ENCODE peak calls at places on chromosome 1, in five cellular contexts. U is CD8-positive, alpha-beta T cell; K is pancreas; T is fibroblast of lung; M is neural progenitor cell. O is an unnamed sample.
A peak's percentile ranks its signal among the peaks of the same experiment; 100 is the strongest.

GRCh38 chr1:68429233-68429804 is 20.4 kb downstream of the RPE65 start:
- DNase-seq in U (no peak), K (no peak), T (no peak), M (no peak), O (no peak)

GRCh38 chr1:230130172-230130944 is 63.3 kb downstream of the GALNT2 start:
- DNase-seq in U (no peak), K (no peak), M (peak; percentile 46), T (no peak), O (no peak)

GRCh38 chr1:62299426-62300200 is 19.6 kb downstream of the KANK4 start:
- DNase-seq in M (no peak), U (no peak), K (peak; percentile 68), T (no peak), O (no peak)

GRCh38 chr1:229631966-229632365 is 5.9 kb downstream of the URB2 start:
- DNase-seq in U (no peak), K (no peak), T (no peak), M (no peak), O (no peak)

GRCh38 chr1:20896824-20897223 is 109.7 kb upstream of the HP1BP3 start:
- DNase-seq in U (no peak), M (no peak), T (peak; percentile 8), K (no peak), O (no peak)

GRCh38 chr1:29973406-29973805 is 737.1 kb downstream of the PTPRU start:
- DNase-seq in M (no peak), K (no peak), U (no peak), T (no peak), O (no peak)

GRCh38 chr1:161089251-161089924 is at the start of gene NECTIN4:
- DNase-seq in M (no peak), K (peak; percentile 86), T (no peak), U (no peak), O (peak; percentile 60)

GRCh38 chr1:116871772-116872146 is 38.0 kb upstream of the PTGFRN start:
- DNase-seq in K (no peak), U (no peak), T (no peak), M (no peak), O (no peak)

GRCh38 chr1:59814180-59814900 is 409 bp upstream of the HOOK1 start:
- DNase-seq in T (no peak), K (peak; percentile 96), M (peak; percentile 94), U (peak; percentile 83), O (peak; percentile 76)

GRCh38 chr1:212010004-212010403 is 25.4 kb downstream of the INTS7 start:
- DNase-seq in U (no peak), M (no peak), T (no peak), K (no peak), O (no peak)

GRCh38 chr1:78884685-78885452 is 121.7 kb downstream of the ADGRL4 start:
- DNase-seq in U (no peak), K (no peak), M (peak; percentile 18), T (peak; percentile 11), O (no peak)

GRCh38 chr1:31201871-31202270 is 37.8 kb downstream of the NKAIN1 start:
- DNase-seq in T (no peak), U (no peak), K (no peak), M (no peak), O (no peak)

GRCh38 chr1:243917863-243918565 is 68.0 kb upstream of the AKT3 start:
- DNase-seq in T (peak; percentile 37), M (peak; percentile 19), U (no peak), K (no peak), O (no peak)

GRCh38 chr1:77876884-77877283 is 11.5 kb upstream of the NEXN start:
- DNase-seq in M (no peak), T (peak; percentile 50), U (no peak), K (no peak), O (no peak)

GRCh38 chr1:19384772-19385187 is 72.7 kb downstream of the SLC66A1 start:
- DNase-seq in U (no peak), T (no peak), M (no peak), K (no peak), O (no peak)

GRCh38 chr1:43938892-43939587 is 5.4 kb downstream of the ARTN start:
- DNase-seq in M (no peak), K (no peak), T (no peak), U (no peak), O (no peak)
- H3K27ac ChIP-seq in M (no peak overlapping the region), K (no peak overlapping the region), T (no peak overlapping the region), U (no peak overlapping the region), O (no peak overlapping the region)

GRCh38 chr1:175373786-175374623 is 181.4 kb upstream of the KIAA0040 start:
- DNase-seq in U (no peak), T (peak; percentile 1), M (peak; percentile 83), K (peak; percentile 71), O (no peak)

GRCh38 chr1:175377394-175377793 is 184.8 kb upstream of the KIAA0040 start:
- DNase-seq in K (no peak), T (no peak), U (no peak), M (no peak), O (no peak)

GRCh38 chr1:175376194-175376593 is 183.6 kb upstream of the KIAA0040 start:
- DNase-seq in M (peak; percentile 35), U (no peak), K (no peak), T (no peak), O (no peak)
- TF ChIP-seq CTCF in M (peak; percentile 60), U (no peak), K (peak; percentile 3), T (no peak), O (peak; percentile 31)

GRCh38 chr1:156885904-156886355 is 7.6 kb upstream of the PEAR1 start:
- DNase-seq in T (no peak), K (no peak), U (no peak), M (no peak), O (no peak)
- H3K27me3 ChIP-seq in T (peaks cover 54% of the 10 kb centered on the region), K (no peaks in the 10 kb centered on the region), U (no peaks in the 10 kb centered on the region), M (peaks cover 27% of the 10 kb centered on the region), O (no peaks in the 10 kb centered on the region)

DNA sequence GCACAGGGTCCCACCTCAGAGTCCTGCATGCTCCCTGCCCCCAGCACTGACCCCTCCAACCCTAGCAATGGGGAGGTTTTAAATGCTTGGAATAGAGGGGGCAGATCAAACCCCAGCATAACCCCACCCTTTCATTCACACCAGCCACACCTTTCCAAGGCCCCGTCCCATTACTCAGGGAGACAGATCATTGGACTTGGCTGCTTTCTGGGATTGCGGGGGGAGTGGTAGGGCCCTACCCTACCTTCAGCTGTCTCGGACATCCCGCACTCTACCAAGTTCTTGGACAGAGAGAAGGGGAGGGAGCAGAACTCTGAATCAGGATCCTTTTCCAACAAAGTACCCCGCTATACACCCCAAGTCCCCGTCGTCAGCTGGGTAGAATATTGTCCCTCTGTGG is 983 bp downstream of the PADI2 start:
- DNase-seq in T (no peak), K (no peak), U (no peak), M (no peak), O (no peak)
- H3K27ac ChIP-seq in T (no peak overlapping the region), K (no peak overlapping the region), U (no peak overlapping the region), M (no peak overlapping the region), O (no peak overlapping the region)

GRCh38 chr1:69524010-69524409 is 43.7 kb upstream of the LRRC7 start:
- DNase-seq in M (no peak), T (peak; percentile 31), U (no peak), K (no peak), O (no peak)
- TF ChIP-seq CTCF in M (no peak), T (no peak), U (no peak), K (no peak), O (no peak)

GRCh38 chr1:235935506-235936224 is 69.0 kb upstream of the LYST start:
- DNase-seq in U (no peak), T (no peak), K (no peak), M (no peak), O (peak; percentile 47)
- H3K27me3 ChIP-seq in U (no peaks in the 10 kb centered on the region), T (no peaks in the 10 kb centered on the region), K (no peaks in the 10 kb centered on the region), M (no peaks in the 10 kb centered on the region), O (no peaks in the 10 kb centered on the region)

DNA sequence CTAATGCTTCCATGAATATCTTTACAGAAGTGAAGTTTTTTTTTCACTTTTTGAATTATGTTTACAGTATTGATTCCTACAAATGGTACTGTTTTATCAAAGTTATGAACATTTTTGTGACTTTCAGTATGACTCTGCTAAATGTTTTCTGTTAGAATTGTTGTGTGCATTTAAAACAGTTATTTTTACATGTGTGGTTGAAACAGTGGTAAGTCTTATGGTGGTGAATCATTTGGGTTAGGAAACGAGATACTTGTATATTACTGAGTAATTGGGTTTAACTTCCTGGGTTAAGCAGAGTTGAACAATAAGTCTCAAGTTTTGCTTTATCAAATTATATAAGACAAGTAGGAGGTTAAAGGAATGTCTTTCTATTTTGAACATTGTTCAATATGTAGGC is 66.8 kb downstream of the VPS13D start:
- DNase-seq in K (no peak), M (no peak), T (peak; percentile 79), U (no peak), O (no peak)
- H3K27ac ChIP-seq in K (no peak overlapping the region), M (no peak overlapping the region), T (peak overlapping the region; percentile 56), U (no peak overlapping the region), O (no peak overlapping the region)

GRCh38 chr1:236922190-236922589 is 82.1 kb downstream of the MT1HL1 start:
- DNase-seq in M (no peak), K (no peak), T (no peak), U (no peak), O (no peak)
- TF ChIP-seq CTCF in M (no peak), K (no peak), T (no peak), U (no peak), O (no peak)

GRCh38 chr1:207030522-207031009 is 2.0 kb downstream of the C1orf116 start:
- DNase-seq in U (no peak), K (no peak), T (no peak), M (no peak), O (no peak)
- H3K27me3 ChIP-seq in U (no peaks in the 10 kb centered on the region), K (no peaks in the 10 kb centered on the region), T (peaks cover 6% of the 10 kb centered on the region), M (no peaks in the 10 kb centered on the region), O (no peaks in the 10 kb centered on the region)

GRCh38 chr1:36910281-36910725 is 124.0 kb downstream of the GRIK3 start:
- DNase-seq in K (no peak), M (peak; percentile 19), U (no peak), T (no peak), O (no peak)
- H3K27ac ChIP-seq in K (no peak overlapping the region), M (peak overlapping the region; percentile 63), U (no peak overlapping the region), T (no peak overlapping the region), O (no peak overlapping the region)

O was measured in ascending aorta.